ENCODE peak calls at places on chromosomes 7 and 10, in ten cellular contexts. U is brain pericyte; G is ureter; T is stimulated activated CD4-positive, alpha-beta T cell treated with anti-CD3 and anti-CD28 coated beads, TNF-alpha, amount 100 ng/mL, for 4 hours; P is stimulated activated CD8-positive, alpha-beta memory T cell treated with anti-CD3 and anti-CD28 coated beads, Interleukin-4, amount 100 ng/mL, for 48 hours; J is right lobe of liver; B is T-cell; N is NCI-H1417; K is suprapubic skin; C is activated CD4-positive, alpha-beta T cell treated with anti-CD3 and anti-CD28 coated beads, Interleukin-2, amount 50 U/mL, for 4 hours. Z is an unnamed sample.

GRCh38 chr7:2336626-2337025 is 18.0 kb upstream of the EIF3B start:
- DNase-seq in U (no peak), G (no peak), T (no peak), P (no peak), J (no peak), B (no peak), N (no peak), K (no peak), C (no peak), Z (peak)

GRCh38 chr7:47739301-47739870 is 157.5 kb upstream of the TNS3 start:
- DNase-seq in U (no peak), G (no peak), T (no peak), P (no peak), J (no peak), B (no peak), N (no peak), K (no peak), C (no peak), Z (no peak)

GRCh38 chr7:157521061-157521731 is 184.4 kb downstream of the DNAJB6 start:
- DNase-seq in U (no peak), G (peak), T (no peak), P (peak), J (peak), B (no peak), N (no peak), K (peak), C (no peak), Z (peak)

GRCh38 chr7:2621061-2621828 is 10.5 kb upstream of the TTYH3 start:
- DNase-seq in U (no peak), G (no peak), T (no peak), P (no peak), J (peak), B (no peak), N (no peak), K (no peak), C (no peak), Z (no peak)

GRCh38 chr7:73809454-73810090 is 21.2 kb upstream of the CLDN4 start:
- DNase-seq in U (no peak), G (peak), T (no peak), P (no peak), J (no peak), B (no peak), N (no peak), K (peak), C (no peak), Z (no peak)

GRCh38 chr10:14815681-14816080 is 22.2 kb downstream of the CDNF start:
- DNase-seq in U (no peak), G (no peak), T (no peak), P (no peak), J (no peak), B (no peak), N (no peak), K (no peak), C (no peak), Z (no peak)

GRCh38 chr7:130821864-130822263 is 87.9 kb upstream of the KLF14 start:
- DNase-seq in U (no peak), G (no peak), T (no peak), P (no peak), J (no peak), B (no peak), N (no peak), K (no peak), C (no peak), Z (no peak)

GRCh38 chr7:79420464-79420863 is 33.0 kb downstream of the MAGI2 start:
- DNase-seq in U (peak), G (no peak), T (no peak), P (no peak), J (no peak), B (no peak), N (no peak), K (no peak), C (no peak), Z (no peak)

GRCh38 chr10:77592946-77593636 is 44.5 kb downstream of the KCNMA1 start:
- DNase-seq in U (peak), G (no peak), T (no peak), P (no peak), J (no peak), B (no peak), N (no peak), K (no peak), C (no peak), Z (peak)

GRCh38 chr10:109678857-109679256 is 244.5 kb downstream of the XPNPEP1 start:
- DNase-seq in U (no peak), G (no peak), T (no peak), P (no peak), J (no peak), B (no peak), N (no peak), K (no peak), C (no peak), Z (no peak)

GRCh38 chr7:153440781-153441180 is 611.4 kb upstream of the DPP6 start:
- DNase-seq in U (no peak), G (no peak), T (no peak), P (no peak), J (no peak), B (no peak), N (no peak), K (no peak), C (no peak), Z (no peak)

GRCh38 chr7:2819954-2820397 is 24.1 kb downstream of the GNA12 start:
- DNase-seq in U (no peak), G (no peak), T (no peak), P (no peak), J (no peak), B (no peak), N (no peak), K (no peak), C (no peak), Z (no peak)

GRCh38 chr7:22802426-22802825 is 20.2 kb downstream of the TOMM7 start:
- DNase-seq in U (no peak), G (no peak), T (no peak), P (no peak), J (no peak), B (no peak), N (no peak), K (no peak), C (no peak), Z (no peak)

GRCh38 chr7:12107841-12108249 is 103.2 kb upstream of the TMEM106B start:
- DNase-seq in U (no peak), G (no peak), T (no peak), P (no peak), J (no peak), B (no peak), N (no peak), K (no peak), C (no peak), Z (no peak)

GRCh38 chr10:77566228-77566627 is 71.4 kb downstream of the KCNMA1 start:
- DNase-seq in U (no peak), G (no peak), T (no peak), P (no peak), J (no peak), B (no peak), N (no peak), K (no peak), C (no peak), Z (no peak)